ENCODE peak calls at places on chromosomes 5 and 9, in four cellular contexts. Q, R, D and I are unnamed samples.

GRCh38 chr5:14190194-14191164 is 47.3 kb downstream of the TRIO start:
- DNase-seq in Q (no peak), R (peak; percentile 99), D (no peak), I (no peak)

GRCh38 chr9:124675261-124676158 is 95.6 kb downstream of the NR6A1 start:
- DNase-seq in Q (no peak), R (no peak), D (no peak), I (no peak)

GRCh38 chr5:142674438-142675210 is 11.3 kb downstream of the FGF1 start:
- DNase-seq in Q (no peak), R (peak; percentile 57), D (no peak), I (no peak)

GRCh38 chr9:8254527-8254926 is 454.9 kb upstream of the DMAC1 start:
- DNase-seq in Q (no peak), R (no peak), D (no peak), I (no peak)

GRCh38 chr9:111052831-111053230 is 14.6 kb upstream of the LPAR1 start:
- DNase-seq in Q (no peak), R (peak; percentile 50), D (no peak), I (no peak)

GRCh38 chr5:179272326-179273073 is 72.8 kb downstream of the ADAMTS2 start:
- DNase-seq in Q (no peak), R (no peak), D (no peak), I (no peak)

GRCh38 chr9:107019216-107019615 is 156.2 kb downstream of the ZNF462 start:
- DNase-seq in Q (no peak), R (peak; percentile 69), D (no peak), I (no peak)

GRCh38 chr9:131395745-131396479 is 2.0 kb downstream of the PRRC2B start:
- DNase-seq in Q (no peak), R (no peak), D (no peak), I (no peak)

GRCh38 chr5:129392681-129393080 is 67.4 kb upstream of the ADAMTS19 start:
- DNase-seq in Q (no peak), R (no peak), D (no peak), I (no peak)

GRCh38 chr5:139061856-139062255 is 136.3 kb downstream of the SIL1 start:
- DNase-seq in Q (no peak), R (peak; percentile 33), D (no peak), I (no peak)

GRCh38 chr5:88667187-88668141 is 215.5 kb downstream of the MEF2C start:
- DNase-seq in Q (no peak), R (no peak), D (no peak), I (no peak)

GRCh38 chr5:10607666-10608442 is 44.0 kb downstream of the ANKRD33B start:
- DNase-seq in Q (no peak), R (peak; percentile 86), D (no peak), I (no peak)

GRCh38 chr9:136520053-136520540 is 25.8 kb downstream of the NOTCH1 start:
- DNase-seq in Q (no peak), R (no peak), D (no peak), I (no peak)

GRCh38 chr9:129964901-129965734 is 77.9 kb downstream of the FNBP1 start:
- DNase-seq in Q (no peak), R (peak; percentile 83), D (no peak), I (no peak)

GRCh38 chr5:94691947-94692346 is 73.5 kb downstream of the SLF1 start:
- DNase-seq in Q (no peak), R (peak; percentile 94), D (no peak), I (no peak)

GRCh38 chr5:54551906-54552305 is 34.3 kb downstream of the SNX18 start:
- DNase-seq in Q (no peak), R (no peak), D (no peak), I (no peak)